ENCODE peak calls at places on chromosomes 13 and 19, in ten cellular contexts. One of them, this sample, is unnamed.

GRCh38 chr19:10858204-10858828 is 10.1 kb downstream of the C19orf38 start:
- DNase-seq in stomach: no peak
- DNase-seq in aorta: no peak
- DNase-seq in IMR-90: no peak
- DNase-seq in mammary epithelial cell: no peak
- DNase-seq in CD4-positive, alpha-beta memory T cell: no peak
- DNase-seq in PC-3: peak
- DNase-seq in body of pancreas: no peak
- DNase-seq in gastrocnemius medialis: no peak
- DNase-seq in neural progenitor cell: peak
- DNase-seq in this sample: no peak

GRCh38 chr13:32824671-32825070 is 191.6 kb upstream of the KL start:
- DNase-seq in mammary epithelial cell: peak
- DNase-seq in CD4-positive, alpha-beta memory T cell: no peak
- DNase-seq in PC-3: peak
- DNase-seq in neural progenitor cell: peak
- DNase-seq in stomach: no peak
- DNase-seq in IMR-90: peak
- DNase-seq in aorta: no peak
- DNase-seq in body of pancreas: no peak
- DNase-seq in gastrocnemius medialis: no peak
- DNase-seq in this sample: no peak

GRCh38 chr13:33678906-33679657 is 138.9 kb upstream of the RFC3 start:
- DNase-seq in gastrocnemius medialis: no peak
- DNase-seq in IMR-90: peak
- DNase-seq in neural progenitor cell: no peak
- DNase-seq in mammary epithelial cell: peak
- DNase-seq in CD4-positive, alpha-beta memory T cell: peak
- DNase-seq in body of pancreas: peak
- DNase-seq in aorta: peak
- DNase-seq in PC-3: peak
- DNase-seq in stomach: peak
- DNase-seq in this sample: peak

GRCh38 chr19:16702123-16702522 is 17.5 kb upstream of the NWD1 start:
- DNase-seq in CD4-positive, alpha-beta memory T cell: no peak
- DNase-seq in body of pancreas: peak
- DNase-seq in stomach: no peak
- DNase-seq in neural progenitor cell: no peak
- DNase-seq in mammary epithelial cell: peak
- DNase-seq in PC-3: no peak
- DNase-seq in IMR-90: peak
- DNase-seq in gastrocnemius medialis: peak
- DNase-seq in aorta: no peak
- DNase-seq in this sample: no peak

GRCh38 chr13:108342369-108343289 is 73.1 kb downstream of the TNFSF13B start:
- DNase-seq in gastrocnemius medialis: no peak
- DNase-seq in CD4-positive, alpha-beta memory T cell: peak
- DNase-seq in aorta: no peak
- DNase-seq in neural progenitor cell: peak
- DNase-seq in PC-3: peak
- DNase-seq in mammary epithelial cell: peak
- DNase-seq in stomach: no peak
- DNase-seq in body of pancreas: no peak
- DNase-seq in IMR-90: peak
- DNase-seq in this sample: peak

GRCh38 chr13:112983428-112984196 is 14.6 kb downstream of the MCF2L start:
- DNase-seq in mammary epithelial cell: no peak
- DNase-seq in IMR-90: no peak
- DNase-seq in body of pancreas: peak
- DNase-seq in neural progenitor cell: no peak
- DNase-seq in aorta: no peak
- DNase-seq in CD4-positive, alpha-beta memory T cell: no peak
- DNase-seq in PC-3: no peak
- DNase-seq in gastrocnemius medialis: no peak
- DNase-seq in stomach: no peak
- DNase-seq in this sample: no peak

GRCh38 chr13:50650936-50651638 is 192.4 kb downstream of the DLEU7 start:
- DNase-seq in stomach: no peak
- DNase-seq in gastrocnemius medialis: no peak
- DNase-seq in IMR-90: peak
- DNase-seq in PC-3: no peak
- DNase-seq in mammary epithelial cell: peak
- DNase-seq in aorta: no peak
- DNase-seq in CD4-positive, alpha-beta memory T cell: no peak
- DNase-seq in body of pancreas: no peak
- DNase-seq in neural progenitor cell: no peak
- DNase-seq in this sample: no peak

GRCh38 chr19:49065905-49066512 is 1.4 kb upstream of the NTF4 start:
- DNase-seq in PC-3: no peak
- DNase-seq in IMR-90: no peak
- DNase-seq in mammary epithelial cell: no peak
- DNase-seq in aorta: no peak
- DNase-seq in stomach: no peak
- DNase-seq in CD4-positive, alpha-beta memory T cell: no peak
- DNase-seq in body of pancreas: no peak
- DNase-seq in neural progenitor cell: no peak
- DNase-seq in gastrocnemius medialis: peak
- DNase-seq in this sample: no peak

GRCh38 chr13:77827350-77827749 is 91.3 kb downstream of the EDNRB start:
- DNase-seq in stomach: no peak
- DNase-seq in PC-3: no peak
- DNase-seq in IMR-90: no peak
- DNase-seq in gastrocnemius medialis: no peak
- DNase-seq in aorta: no peak
- DNase-seq in CD4-positive, alpha-beta memory T cell: no peak
- DNase-seq in mammary epithelial cell: no peak
- DNase-seq in neural progenitor cell: no peak
- DNase-seq in body of pancreas: no peak
- DNase-seq in this sample: no peak

GRCh38 chr19:22427587-22428298 is 5.6 kb upstream of the ZNF98 start:
- DNase-seq in neural progenitor cell: no peak
- DNase-seq in body of pancreas: peak
- DNase-seq in stomach: no peak
- DNase-seq in IMR-90: no peak
- DNase-seq in aorta: no peak
- DNase-seq in PC-3: no peak
- DNase-seq in gastrocnemius medialis: no peak
- DNase-seq in mammary epithelial cell: no peak
- DNase-seq in CD4-positive, alpha-beta memory T cell: no peak
- DNase-seq in this sample: no peak

GRCh38 chr13:35600137-35600536 is 123.6 kb upstream of the MAB21L1 start:
- DNase-seq in gastrocnemius medialis: no peak
- DNase-seq in mammary epithelial cell: no peak
- DNase-seq in CD4-positive, alpha-beta memory T cell: no peak
- DNase-seq in aorta: no peak
- DNase-seq in neural progenitor cell: no peak
- DNase-seq in stomach: no peak
- DNase-seq in body of pancreas: no peak
- DNase-seq in PC-3: no peak
- DNase-seq in IMR-90: peak
- DNase-seq in this sample: no peak

GRCh38 chr19:34370117-34370516 is 5.1 kb downstream of the GPI start:
- DNase-seq in aorta: no peak
- DNase-seq in CD4-positive, alpha-beta memory T cell: no peak
- DNase-seq in mammary epithelial cell: no peak
- DNase-seq in IMR-90: no peak
- DNase-seq in stomach: no peak
- DNase-seq in PC-3: no peak
- DNase-seq in body of pancreas: no peak
- DNase-seq in neural progenitor cell: no peak
- DNase-seq in gastrocnemius medialis: no peak
- DNase-seq in this sample: no peak

GRCh38 chr13:98838776-98839175 is 86.3 kb upstream of the SLC15A1 start:
- DNase-seq in mammary epithelial cell: no peak
- DNase-seq in neural progenitor cell: no peak
- DNase-seq in stomach: no peak
- DNase-seq in gastrocnemius medialis: no peak
- DNase-seq in aorta: no peak
- DNase-seq in body of pancreas: no peak
- DNase-seq in PC-3: no peak
- DNase-seq in CD4-positive, alpha-beta memory T cell: no peak
- DNase-seq in IMR-90: peak
- DNase-seq in this sample: no peak

GRCh38 chr13:44331912-44332840 is 41.4 kb upstream of the SERP2 start:
- DNase-seq in gastrocnemius medialis: peak
- DNase-seq in CD4-positive, alpha-beta memory T cell: no peak
- DNase-seq in stomach: no peak
- DNase-seq in mammary epithelial cell: no peak
- DNase-seq in IMR-90: peak
- DNase-seq in neural progenitor cell: peak
- DNase-seq in aorta: peak
- DNase-seq in PC-3: peak
- DNase-seq in body of pancreas: peak
- DNase-seq in this sample: no peak

GRCh38 chr13:89890806-89891205 is 1456.7 kb upstream of the MIR17HG start:
- DNase-seq in aorta: no peak
- DNase-seq in body of pancreas: no peak
- DNase-seq in IMR-90: no peak
- DNase-seq in gastrocnemius medialis: no peak
- DNase-seq in CD4-positive, alpha-beta memory T cell: no peak
- DNase-seq in mammary epithelial cell: no peak
- DNase-seq in neural progenitor cell: no peak
- DNase-seq in PC-3: no peak
- DNase-seq in stomach: no peak
- DNase-seq in this sample: no peak

GRCh38 chr19:3573858-3574637 is 1.3 kb downstream of the HMG20B start:
- DNase-seq in gastrocnemius medialis: peak
- DNase-seq in body of pancreas: peak
- DNase-seq in stomach: peak
- DNase-seq in IMR-90: peak
- DNase-seq in aorta: peak
- DNase-seq in PC-3: peak
- DNase-seq in neural progenitor cell: peak
- DNase-seq in mammary epithelial cell: peak
- DNase-seq in CD4-positive, alpha-beta memory T cell: peak
- DNase-seq in this sample: peak

DNA sequence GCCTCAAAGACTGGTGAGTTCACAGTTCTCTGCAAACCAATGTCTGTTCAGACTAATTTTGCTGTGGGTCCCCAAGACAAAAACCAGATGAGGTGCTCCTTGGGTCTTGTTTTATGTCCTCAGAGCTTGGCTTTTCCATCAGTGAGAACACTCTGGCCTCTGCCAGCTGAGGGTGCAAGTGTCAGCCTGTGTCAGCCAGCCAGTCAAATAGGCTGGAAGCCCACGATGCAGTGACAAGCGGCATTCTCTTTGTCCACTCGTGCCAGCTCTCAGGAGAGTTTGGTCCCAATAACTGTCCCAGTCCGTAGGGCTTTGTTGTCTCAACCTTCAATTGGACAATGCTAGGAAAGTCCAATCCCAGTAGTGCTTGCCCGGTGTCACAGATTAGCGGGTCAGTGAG is 9.4 kb upstream of the AKT2 start:
- DNase-seq in gastrocnemius medialis: no peak
- DNase-seq in CD4-positive, alpha-beta memory T cell: no peak
- DNase-seq in body of pancreas: no peak
- DNase-seq in mammary epithelial cell: no peak
- DNase-seq in aorta: no peak
- DNase-seq in PC-3: no peak
- DNase-seq in IMR-90: no peak
- DNase-seq in stomach: no peak
- DNase-seq in neural progenitor cell: no peak
- DNase-seq in this sample: no peak
- H3K27ac ChIP-seq in gastrocnemius medialis: no peak
- H3K27ac ChIP-seq in CD4-positive, alpha-beta memory T cell: no peak
- H3K27ac ChIP-seq in body of pancreas: no peak
- H3K27ac ChIP-seq in mammary epithelial cell: no peak
- H3K27ac ChIP-seq in aorta: no peak
- H3K27ac ChIP-seq in PC-3: no peak
- H3K27ac ChIP-seq in IMR-90: no peak
- H3K27ac ChIP-seq in stomach: no peak
- H3K27ac ChIP-seq in neural progenitor cell: no peak
- H3K27ac ChIP-seq in this sample: no peak

DNA sequence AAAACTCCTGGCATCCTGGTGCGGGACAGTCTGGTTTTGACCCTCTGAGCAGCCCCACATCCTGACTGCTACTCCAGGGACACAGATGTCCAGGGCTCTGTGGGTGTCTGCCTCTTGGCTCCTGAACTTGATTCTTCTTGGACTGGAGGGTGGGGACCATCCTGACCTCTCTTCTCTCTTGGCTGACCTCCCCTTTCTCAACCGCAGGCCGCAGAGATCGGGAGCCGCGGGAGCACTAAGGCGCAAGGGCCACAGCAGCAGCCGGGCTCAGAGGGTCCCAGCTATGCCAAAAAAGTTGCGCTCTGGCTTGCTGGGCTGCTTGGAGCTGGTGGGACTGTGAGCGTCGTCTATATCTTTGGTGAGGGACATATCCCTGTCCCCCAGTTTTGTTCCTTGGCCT is 1.0 kb downstream of the TIMM50 start:
- DNase-seq in body of pancreas: no peak
- DNase-seq in CD4-positive, alpha-beta memory T cell: no peak
- DNase-seq in PC-3: no peak
- DNase-seq in gastrocnemius medialis: no peak
- DNase-seq in aorta: no peak
- DNase-seq in stomach: no peak
- DNase-seq in neural progenitor cell: no peak
- DNase-seq in mammary epithelial cell: no peak
- DNase-seq in IMR-90: no peak
- DNase-seq in this sample: no peak
- H3K4me3 ChIP-seq in body of pancreas: no peak
- H3K4me3 ChIP-seq in CD4-positive, alpha-beta memory T cell: peak
- H3K4me3 ChIP-seq in PC-3: peak
- H3K4me3 ChIP-seq in gastrocnemius medialis: peak
- H3K4me3 ChIP-seq in aorta: no peak
- H3K4me3 ChIP-seq in stomach: peak
- H3K4me3 ChIP-seq in neural progenitor cell: peak
- H3K4me3 ChIP-seq in mammary epithelial cell: peak
- H3K4me3 ChIP-seq in IMR-90: peak
- H3K4me3 ChIP-seq in this sample: peak

DNA sequence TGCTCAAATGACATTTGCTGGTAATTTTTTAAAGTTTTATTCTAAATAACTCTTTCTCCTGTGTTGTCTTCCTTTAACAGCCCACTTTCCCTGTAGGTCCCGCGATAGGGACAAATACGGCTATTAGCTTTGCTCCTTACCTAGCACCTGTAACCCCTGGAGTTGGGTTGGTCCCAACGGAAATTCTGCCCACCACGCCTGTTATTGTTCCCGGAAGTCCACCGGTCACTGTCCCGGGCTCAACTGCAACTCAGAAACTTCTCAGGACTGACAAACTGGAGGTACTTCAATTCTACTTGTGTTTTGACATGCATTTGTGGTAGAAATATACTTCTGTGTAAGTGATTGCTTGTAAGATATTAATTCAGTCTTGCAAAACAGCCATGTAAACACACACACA is 91.0 kb upstream of the RAP2A start:
- DNase-seq in stomach: no peak
- DNase-seq in IMR-90: no peak
- DNase-seq in neural progenitor cell: no peak
- DNase-seq in CD4-positive, alpha-beta memory T cell: no peak
- DNase-seq in body of pancreas: no peak
- DNase-seq in mammary epithelial cell: no peak
- DNase-seq in gastrocnemius medialis: no peak
- DNase-seq in aorta: no peak
- DNase-seq in PC-3: no peak
- DNase-seq in this sample: no peak
- H3K27ac ChIP-seq in stomach: no peak
- H3K27ac ChIP-seq in IMR-90: peak
- H3K27ac ChIP-seq in neural progenitor cell: no peak
- H3K27ac ChIP-seq in CD4-positive, alpha-beta memory T cell: no peak
- H3K27ac ChIP-seq in body of pancreas: no peak
- H3K27ac ChIP-seq in mammary epithelial cell: no peak
- H3K27ac ChIP-seq in gastrocnemius medialis: peak
- H3K27ac ChIP-seq in aorta: no peak
- H3K27ac ChIP-seq in PC-3: no peak
- H3K27ac ChIP-seq in this sample: no peak

GRCh38 chr19:21022996-21023395 is 2.5 kb downstream of the ZNF430 start:
- DNase-seq in gastrocnemius medialis: no peak
- DNase-seq in IMR-90: peak
- DNase-seq in neural progenitor cell: no peak
- DNase-seq in CD4-positive, alpha-beta memory T cell: no peak
- DNase-seq in aorta: no peak
- DNase-seq in PC-3: peak
- DNase-seq in stomach: no peak
- DNase-seq in mammary epithelial cell: peak
- DNase-seq in body of pancreas: no peak
- DNase-seq in this sample: no peak
- H3K4me3 ChIP-seq in gastrocnemius medialis: no peak
- H3K4me3 ChIP-seq in IMR-90: no peak
- H3K4me3 ChIP-seq in neural progenitor cell: no peak
- H3K4me3 ChIP-seq in CD4-positive, alpha-beta memory T cell: no peak
- H3K4me3 ChIP-seq in aorta: no peak
- H3K4me3 ChIP-seq in PC-3: peak
- H3K4me3 ChIP-seq in stomach: no peak
- H3K4me3 ChIP-seq in mammary epithelial cell: no peak
- H3K4me3 ChIP-seq in body of pancreas: no peak
- H3K4me3 ChIP-seq in this sample: no peak

This sample was measured in effector memory CD4-positive, alpha-beta T cell.